ENCODE peak calls at places on chromosomes 4 and X, in eight cellular contexts. One of them, this sample, is unnamed.

GRCh38 chrX:129833153-129834004 is 10.3 kb downstream of the ZDHHC9 start:
- DNase-seq in endothelial cell of umbilical vein: no peak
- DNase-seq in fibroblast of lung: peak; percentile 69
- DNase-seq in GM12878: no peak
- DNase-seq in hepatocyte: no peak
- DNase-seq in GM23248: peak; percentile 67
- DNase-seq in mammary epithelial cell: no peak
- DNase-seq in K562: no peak
- DNase-seq in this sample: no peak

GRCh38 chr4:94240384-94240783 is 32.7 kb downstream of the SMARCAD1 start:
- DNase-seq in endothelial cell of umbilical vein: no peak
- DNase-seq in fibroblast of lung: no peak
- DNase-seq in hepatocyte: no peak
- DNase-seq in GM23248: no peak
- DNase-seq in K562: no peak
- DNase-seq in mammary epithelial cell: no peak
- DNase-seq in GM12878: no peak
- DNase-seq in this sample: no peak

GRCh38 chr4:2337896-2338295 is 76.0 kb upstream of the MXD4 start:
- DNase-seq in GM23248: no peak
- DNase-seq in fibroblast of lung: no peak
- DNase-seq in hepatocyte: no peak
- DNase-seq in endothelial cell of umbilical vein: no peak
- DNase-seq in mammary epithelial cell: no peak
- DNase-seq in GM12878: no peak
- DNase-seq in K562: no peak
- DNase-seq in this sample: no peak

GRCh38 chr4:158949094-158949493 is 153.8 kb upstream of the RAPGEF2 start:
- DNase-seq in GM12878: no peak
- DNase-seq in hepatocyte: no peak
- DNase-seq in fibroblast of lung: peak; percentile 65
- DNase-seq in K562: no peak
- DNase-seq in endothelial cell of umbilical vein: peak; percentile 82
- DNase-seq in mammary epithelial cell: peak; percentile 68
- DNase-seq in GM23248: peak; percentile 56
- DNase-seq in this sample: peak; percentile 66

GRCh38 chr4:72358483-72358882 is 210.5 kb downstream of the ADAMTS3 start:
- DNase-seq in hepatocyte: no peak
- DNase-seq in K562: no peak
- DNase-seq in GM23248: peak; percentile 19
- DNase-seq in mammary epithelial cell: no peak
- DNase-seq in fibroblast of lung: no peak
- DNase-seq in endothelial cell of umbilical vein: no peak
- DNase-seq in GM12878: no peak
- DNase-seq in this sample: no peak

GRCh38 chrX:65644621-65645287 is 22.7 kb upstream of the MSN start:
- DNase-seq in mammary epithelial cell: peak; percentile 81
- DNase-seq in K562: peak; percentile 15
- DNase-seq in fibroblast of lung: peak; percentile 85
- DNase-seq in endothelial cell of umbilical vein: peak; percentile 90
- DNase-seq in GM23248: peak; percentile 87
- DNase-seq in hepatocyte: peak; percentile 47
- DNase-seq in GM12878: no peak
- DNase-seq in this sample: no peak

GRCh38 chr4:72974694-72975487 is 94.6 kb downstream of the COX18 start:
- DNase-seq in fibroblast of lung: peak; percentile 25
- DNase-seq in GM12878: no peak
- DNase-seq in mammary epithelial cell: peak; percentile 43
- DNase-seq in GM23248: peak; percentile 43
- DNase-seq in endothelial cell of umbilical vein: peak; percentile 78
- DNase-seq in hepatocyte: no peak
- DNase-seq in K562: no peak
- DNase-seq in this sample: no peak

GRCh38 chrX:102765794-102766193 is 45.3 kb downstream of the GPRASP3 start:
- DNase-seq in GM12878: no peak
- DNase-seq in hepatocyte: peak; percentile 10
- DNase-seq in endothelial cell of umbilical vein: peak; percentile 60
- DNase-seq in fibroblast of lung: peak; percentile 64
- DNase-seq in mammary epithelial cell: peak; percentile 35
- DNase-seq in GM23248: peak; percentile 74
- DNase-seq in K562: no peak
- DNase-seq in this sample: no peak

GRCh38 chr4:17098401-17098800 is 200.0 kb upstream of the LDB2 start:
- DNase-seq in endothelial cell of umbilical vein: no peak
- DNase-seq in mammary epithelial cell: no peak
- DNase-seq in GM23248: peak; percentile 15
- DNase-seq in GM12878: no peak
- DNase-seq in fibroblast of lung: no peak
- DNase-seq in hepatocyte: no peak
- DNase-seq in K562: no peak
- DNase-seq in this sample: no peak

GRCh38 chrX:74318672-74319071 is 14.7 kb downstream of the ZCCHC13 start:
- DNase-seq in fibroblast of lung: no peak
- DNase-seq in mammary epithelial cell: no peak
- DNase-seq in K562: no peak
- DNase-seq in GM23248: no peak
- DNase-seq in endothelial cell of umbilical vein: no peak
- DNase-seq in hepatocyte: peak; percentile 24
- DNase-seq in GM12878: no peak
- DNase-seq in this sample: no peak

GRCh38 chr4:152278505-152279301 is 257.2 kb downstream of the FBXW7 start:
- DNase-seq in K562: no peak
- DNase-seq in mammary epithelial cell: no peak
- DNase-seq in fibroblast of lung: no peak
- DNase-seq in hepatocyte: peak; percentile 68
- DNase-seq in GM12878: peak; percentile 71
- DNase-seq in GM23248: no peak
- DNase-seq in endothelial cell of umbilical vein: no peak
- DNase-seq in this sample: no peak

GRCh38 chrX:132022115-132022862 is 813 bp upstream of the STK26 start:
- DNase-seq in hepatocyte: no peak
- DNase-seq in mammary epithelial cell: peak; percentile 26
- DNase-seq in fibroblast of lung: peak; percentile 10
- DNase-seq in K562: peak; percentile 8
- DNase-seq in endothelial cell of umbilical vein: peak; percentile 29
- DNase-seq in GM23248: peak; percentile 8
- DNase-seq in GM12878: no peak
- DNase-seq in this sample: peak; percentile 18

GRCh38 chr4:72325215-72325614 is 243.8 kb downstream of the ADAMTS3 start:
- DNase-seq in GM23248: peak; percentile 13
- DNase-seq in hepatocyte: peak; percentile 9
- DNase-seq in mammary epithelial cell: no peak
- DNase-seq in endothelial cell of umbilical vein: no peak
- DNase-seq in K562: no peak
- DNase-seq in GM12878: no peak
- DNase-seq in fibroblast of lung: no peak
- DNase-seq in this sample: no peak

GRCh38 chr4:27714073-27714472 is 853.4 kb downstream of the STIM2 start:
- DNase-seq in GM23248: no peak
- DNase-seq in GM12878: no peak
- DNase-seq in endothelial cell of umbilical vein: no peak
- DNase-seq in fibroblast of lung: peak; percentile 11
- DNase-seq in mammary epithelial cell: peak; percentile 66
- DNase-seq in hepatocyte: peak; percentile 24
- DNase-seq in K562: no peak
- DNase-seq in this sample: no peak

GRCh38 chr4:95319169-95319568 is 229.6 kb downstream of the UNC5C start:
- DNase-seq in fibroblast of lung: no peak
- DNase-seq in hepatocyte: no peak
- DNase-seq in GM12878: no peak
- DNase-seq in GM23248: no peak
- DNase-seq in K562: no peak
- DNase-seq in endothelial cell of umbilical vein: no peak
- DNase-seq in mammary epithelial cell: no peak
- DNase-seq in this sample: no peak

GRCh38 chr4:77015390-77015789 is 60.4 kb downstream of the CCNI start:
- DNase-seq in mammary epithelial cell: peak; percentile 20
- DNase-seq in GM12878: no peak
- DNase-seq in endothelial cell of umbilical vein: no peak
- DNase-seq in K562: no peak
- DNase-seq in fibroblast of lung: peak; percentile 24
- DNase-seq in GM23248: peak; percentile 87
- DNase-seq in hepatocyte: no peak
- DNase-seq in this sample: no peak

GRCh38 chr4:91233164-91233563 is 1070.6 kb upstream of the GRID2 start:
- DNase-seq in GM23248: no peak
- DNase-seq in GM12878: no peak
- DNase-seq in endothelial cell of umbilical vein: no peak
- DNase-seq in hepatocyte: no peak
- DNase-seq in K562: no peak
- DNase-seq in fibroblast of lung: no peak
- DNase-seq in mammary epithelial cell: no peak
- DNase-seq in this sample: no peak
- H2AFZ ChIP-seq in GM23248: no peak overlapping the region
- H2AFZ ChIP-seq in GM12878: peak overlapping the region; percentile 12
- H2AFZ ChIP-seq in endothelial cell of umbilical vein: no peak overlapping the region
- H2AFZ ChIP-seq in hepatocyte: no peak overlapping the region
- H2AFZ ChIP-seq in K562: no peak overlapping the region
- H2AFZ ChIP-seq in fibroblast of lung: no peak overlapping the region
- H2AFZ ChIP-seq in mammary epithelial cell: no peak overlapping the region
- H2AFZ ChIP-seq in this sample: no peak overlapping the region

GRCh38 chr4:123398151-123398802 is 1.7 kb downstream of the SPRY1 start:
- DNase-seq in mammary epithelial cell: peak; percentile 68
- DNase-seq in GM23248: peak; percentile 91
- DNase-seq in K562: peak; percentile 47
- DNase-seq in fibroblast of lung: peak; percentile 67
- DNase-seq in GM12878: no peak
- DNase-seq in endothelial cell of umbilical vein: peak; percentile 65
- DNase-seq in hepatocyte: peak; percentile 92
- DNase-seq in this sample: peak; percentile 79

GRCh38 chr4:123401466-123402175 is 5.0 kb downstream of the SPRY1 start:
- DNase-seq in GM23248: no peak
- DNase-seq in hepatocyte: no peak
- DNase-seq in fibroblast of lung: no peak
- DNase-seq in K562: no peak
- DNase-seq in mammary epithelial cell: no peak
- DNase-seq in GM12878: no peak
- DNase-seq in endothelial cell of umbilical vein: no peak
- DNase-seq in this sample: no peak

GRCh38 chr4:123397276-123398150 is 918 bp downstream of the SPRY1 start:
- DNase-seq in K562: peak; percentile 14
- DNase-seq in GM12878: no peak
- DNase-seq in endothelial cell of umbilical vein: peak; percentile 73
- DNase-seq in fibroblast of lung: peak; percentile 42
- DNase-seq in mammary epithelial cell: peak; percentile 65
- DNase-seq in hepatocyte: peak; percentile 64
- DNase-seq in GM23248: peak; percentile 62
- DNase-seq in this sample: peak; percentile 67

GRCh38 chr4:123398803-123399637 is 2.4 kb downstream of the SPRY1 start:
- DNase-seq in mammary epithelial cell: peak; percentile 77
- DNase-seq in hepatocyte: peak; percentile 77
- DNase-seq in K562: no peak
- DNase-seq in GM12878: no peak
- DNase-seq in endothelial cell of umbilical vein: peak; percentile 80
- DNase-seq in GM23248: peak; percentile 75
- DNase-seq in fibroblast of lung: peak; percentile 83
- DNase-seq in this sample: peak; percentile 66

DNA sequence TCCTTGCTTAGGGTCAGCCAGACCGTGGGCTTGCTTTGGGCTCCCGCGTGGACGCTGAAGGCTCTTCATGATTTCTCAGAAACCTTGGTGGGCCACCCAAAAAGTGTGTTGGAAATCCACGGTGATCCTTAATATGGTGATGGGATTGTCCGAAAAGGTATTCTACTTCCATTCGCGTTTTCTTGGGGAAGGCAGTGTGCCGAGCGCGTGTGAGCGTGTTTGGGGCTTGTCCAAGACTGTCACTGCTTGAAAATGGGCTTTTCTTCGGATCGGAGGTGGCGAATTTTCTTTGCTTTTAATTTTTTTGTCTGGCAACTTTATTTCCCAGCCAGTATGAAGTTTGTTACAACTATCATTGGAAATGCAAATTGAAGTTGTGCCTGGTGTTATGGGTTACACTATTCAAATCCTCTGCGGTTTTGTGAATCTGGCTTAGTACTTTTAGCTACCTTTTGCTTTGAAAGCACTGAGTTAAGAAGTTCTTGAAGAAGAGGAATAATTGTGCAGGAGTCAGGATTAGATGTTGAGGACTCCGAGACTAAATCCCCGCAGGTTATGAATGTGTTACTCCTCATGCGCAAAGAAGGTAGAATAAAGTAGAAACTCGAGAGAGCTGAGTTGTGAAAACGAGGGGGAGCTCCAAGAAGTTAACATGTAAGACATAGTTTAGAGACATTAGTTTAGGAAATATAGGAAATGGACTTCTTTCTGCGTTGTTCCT is 3.2 kb downstream of the SPRY1 start:
- DNase-seq in GM23248: peak; percentile 50
- DNase-seq in GM12878: no peak
- DNase-seq in K562: no peak
- DNase-seq in endothelial cell of umbilical vein: peak; percentile 42
- DNase-seq in fibroblast of lung: peak; percentile 57
- DNase-seq in mammary epithelial cell: peak; percentile 41
- DNase-seq in hepatocyte: no peak
- DNase-seq in this sample: peak; percentile 27
- TF ChIP-seq EZH2 in GM23248: no peak
- TF ChIP-seq EZH2 in GM12878: no peak
- TF ChIP-seq EZH2 in K562: no peak
- TF ChIP-seq EZH2 in endothelial cell of umbilical vein: no peak
- TF ChIP-seq EZH2 in fibroblast of lung: no peak
- TF ChIP-seq EZH2 in mammary epithelial cell: no peak
- TF ChIP-seq EZH2 in hepatocyte: no peak
- TF ChIP-seq EZH2 in this sample: no peak

GRCh38 chr4:162409048-162409447 is 245.2 kb upstream of the FSTL5 start:
- DNase-seq in K562: no peak
- DNase-seq in GM23248: no peak
- DNase-seq in endothelial cell of umbilical vein: no peak
- DNase-seq in GM12878: no peak
- DNase-seq in mammary epithelial cell: no peak
- DNase-seq in fibroblast of lung: no peak
- DNase-seq in hepatocyte: no peak
- DNase-seq in this sample: no peak
- H2AFZ ChIP-seq in K562: no peak overlapping the region
- H2AFZ ChIP-seq in GM23248: no peak overlapping the region
- H2AFZ ChIP-seq in endothelial cell of umbilical vein: no peak overlapping the region
- H2AFZ ChIP-seq in GM12878: no peak overlapping the region
- H2AFZ ChIP-seq in mammary epithelial cell: no peak overlapping the region
- H2AFZ ChIP-seq in fibroblast of lung: no peak overlapping the region
- H2AFZ ChIP-seq in hepatocyte: no peak overlapping the region
- H2AFZ ChIP-seq in this sample: no peak overlapping the region

DNA sequence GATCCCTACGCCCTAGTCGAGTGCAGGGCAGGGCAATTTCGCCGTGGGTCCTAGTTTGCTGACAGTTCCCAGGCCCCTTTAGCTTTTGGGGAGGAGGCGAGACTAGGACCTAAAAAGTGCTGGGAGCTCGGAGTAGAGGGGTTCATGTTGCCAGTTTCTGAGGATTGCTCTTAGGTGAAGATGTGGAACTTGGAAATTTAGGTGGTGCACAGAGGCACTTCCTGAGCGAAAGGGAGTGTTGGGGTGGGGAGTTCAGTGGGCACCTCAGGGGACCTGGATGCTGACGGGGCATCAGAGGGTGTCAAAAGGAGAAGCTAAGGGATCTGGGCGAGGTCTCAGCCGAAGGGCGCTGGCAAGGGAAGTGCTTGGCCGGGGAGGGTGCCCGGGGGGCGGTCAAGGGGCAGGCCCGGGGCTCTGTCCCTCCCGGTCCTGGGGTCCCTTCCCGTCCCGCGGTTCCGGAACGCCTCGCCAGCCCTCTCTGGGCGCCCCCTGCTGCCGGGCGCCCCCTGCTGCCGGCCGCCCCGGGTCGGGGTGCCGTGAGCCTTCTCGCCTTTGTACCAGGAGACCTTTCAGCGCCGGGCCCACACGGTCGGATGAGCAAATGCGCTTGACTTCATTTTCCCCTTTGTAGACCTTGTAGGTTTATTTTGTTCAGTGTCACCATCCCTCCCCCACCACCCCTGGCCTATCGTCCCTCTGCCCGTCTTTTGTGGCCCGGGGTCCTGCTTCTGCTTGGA is 3.0 kb upstream of the PHOX2B start:
- DNase-seq in K562: peak; percentile 22
- DNase-seq in hepatocyte: no peak
- DNase-seq in GM12878: no peak
- DNase-seq in GM23248: no peak
- DNase-seq in fibroblast of lung: no peak
- DNase-seq in endothelial cell of umbilical vein: no peak
- DNase-seq in mammary epithelial cell: no peak
- DNase-seq in this sample: no peak
- TF ChIP-seq EZH2 in K562: no peak
- TF ChIP-seq EZH2 in hepatocyte: no peak
- TF ChIP-seq EZH2 in GM12878: no peak
- TF ChIP-seq EZH2 in GM23248: no peak
- TF ChIP-seq EZH2 in fibroblast of lung: no peak
- TF ChIP-seq EZH2 in endothelial cell of umbilical vein: peak; percentile 10
- TF ChIP-seq EZH2 in mammary epithelial cell: no peak
- TF ChIP-seq EZH2 in this sample: no peak